ENCODE peak calls at places on chromosomes 16 and 17, in nine cellular contexts. B, Q, L, H, E, Y, M, C and S are unnamed samples.
A peak's percentile ranks its signal among the peaks of the same experiment; 100 is the strongest.

GRCh38 chr17:43546317-43547188 is at the start of gene ETV4:
- DNase-seq in Y (peak; percentile 75), M (peak; percentile 93), H (peak; percentile 96), B (peak; percentile 93), C (peak; percentile 58), Q (peak; percentile 96), L (peak; percentile 95), E (peak; percentile 98), S (peak; percentile 58)

GRCh38 chr16:23901178-23902131 is 65.7 kb downstream of the PRKCB start:
- DNase-seq in L (no peak), Q (no peak), C (no peak), B (no peak), Y (no peak), H (no peak), E (no peak), M (no peak), S (no peak)

GRCh38 chr17:73165616-73166404 is 1.0 kb downstream of the SSTR2 start:
- DNase-seq in L (no peak), E (peak; percentile 52), M (no peak), C (no peak), B (no peak), Y (no peak), H (peak; percentile 3), Q (no peak), S (no peak)

GRCh38 chr17:67027031-67027628 is 17.2 kb upstream of the CACNG1 start:
- DNase-seq in B (no peak), H (peak; percentile 21), L (no peak), Q (no peak), Y (no peak), C (no peak), E (peak; percentile 56), M (peak; percentile 14), S (no peak)

GRCh38 chr17:79862259-79862658 is 23.0 kb upstream of the CBX4 start:
- DNase-seq in Q (no peak), B (peak; percentile 16), H (no peak), C (no peak), L (no peak), E (no peak), M (no peak), Y (no peak), S (no peak)

GRCh38 chr16:50300942-50301625 is 34.7 kb downstream of the ADCY7 start:
- DNase-seq in Q (peak; percentile 34), B (no peak), L (no peak), E (peak; percentile 71), Y (no peak), M (no peak), C (no peak), H (peak; percentile 84), S (no peak)

GRCh38 chr16:14485811-14486519 is 144.1 kb downstream of the PARN start:
- DNase-seq in L (no peak), C (no peak), M (no peak), Y (no peak), B (no peak), H (no peak), E (no peak), Q (no peak), S (no peak)

GRCh38 chr16:12500771-12501170 is 302.9 kb downstream of the CPPED1 start:
- DNase-seq in H (no peak), B (peak; percentile 75), C (no peak), L (no peak), E (no peak), Y (no peak), Q (no peak), M (no peak), S (no peak)

GRCh38 chr16:82892327-82892726 is 265.6 kb downstream of the CDH13 start:
- DNase-seq in M (peak; percentile 9), E (no peak), H (no peak), B (no peak), C (no peak), Q (no peak), Y (no peak), L (no peak), S (no peak)

GRCh38 chr17:40122944-40123810 is 1.4 kb downstream of the MSL1 start:
- DNase-seq in M (peak; percentile 49), C (no peak), Y (peak; percentile 49), E (peak; percentile 72), B (peak; percentile 66), Q (peak; percentile 78), L (no peak), H (no peak), S (no peak)

GRCh38 chr16:78458588-78458987 is 359.1 kb downstream of the WWOX start:
- DNase-seq in Q (no peak), H (no peak), M (no peak), Y (no peak), B (no peak), C (no peak), L (no peak), E (no peak), S (no peak)

GRCh38 chr17:82603981-82604448 is 44.2 kb downstream of the WDR45B start:
- DNase-seq in C (no peak), B (peak; percentile 70), H (peak; percentile 67), Q (no peak), L (no peak), Y (no peak), M (peak; percentile 69), E (no peak), S (no peak)

GRCh38 chr16:87702325-87702811 is 63.4 kb downstream of the KLHDC4 start:
- DNase-seq in H (peak; percentile 49), L (peak; percentile 75), B (no peak), C (no peak), E (peak; percentile 87), M (peak; percentile 52), Y (no peak), Q (no peak), S (no peak)

GRCh38 chr16:17563340-17563739 is 92.6 kb upstream of the XYLT1 start:
- DNase-seq in C (no peak), Q (no peak), L (no peak), B (no peak), H (no peak), E (no peak), Y (no peak), M (no peak), S (no peak)

GRCh38 chr17:12313786-12314185 is 293.1 kb downstream of the MAP2K4 start:
- DNase-seq in Q (no peak), M (no peak), H (no peak), E (no peak), Y (no peak), B (no peak), L (no peak), C (no peak), S (no peak)

GRCh38 chr16:68257906-68258800 is 6.2 kb upstream of the SLC7A6 start:
- DNase-seq in M (peak; percentile 18), L (no peak), Y (no peak), H (peak; percentile 73), C (no peak), B (peak; percentile 77), E (no peak), Q (peak; percentile 82), S (no peak)

GRCh38 chr16:23676924-23677480 is 1.7 kb upstream of the PLK1 start:
- DNase-seq in Y (no peak), Q (no peak), M (peak; percentile 43), B (no peak), H (no peak), L (no peak), E (no peak), C (no peak), S (no peak)